ENCODE peak calls at places on chromosomes 5 and 9, in five cellular contexts. G is HEK293T, N is right cardiac atrium, M is hypothalamus, I is tibial nerve. X is an unnamed sample.

GRCh38 chr9:92392690-92393089 is 11.7 kb downstream of the OGN start:
- DNase-seq in G (no peak), N (no peak), M (no peak), I (no peak), X (no peak)

GRCh38 chr5:135324897-135325650 is 74.0 kb downstream of the MACROH2A1 start:
- DNase-seq in G (no peak), N (no peak), M (no peak), I (no peak), X (no peak)

GRCh38 chr5:135493406-135494180 is 41.4 kb upstream of the TIFAB start:
- DNase-seq in G (no peak), N (no peak), M (no peak), I (no peak), X (no peak)

GRCh38 chr9:69157751-69158466 is 16.2 kb upstream of the TJP2 start:
- DNase-seq in G (no peak), N (no peak), M (no peak), I (no peak), X (no peak)

GRCh38 chr9:91028166-91028827 is 226.7 kb downstream of the SYK start:
- DNase-seq in G (no peak), N (no peak), M (no peak), I (no peak), X (no peak)

GRCh38 chr9:16515207-16515606 is 355.3 kb downstream of the BNC2 start:
- DNase-seq in G (no peak), N (no peak), M (no peak), I (no peak), X (no peak)

GRCh38 chr9:126347093-126347492 is 20.5 kb downstream of the MVB12B start:
- DNase-seq in G (no peak), N (no peak), M (no peak), I (no peak), X (no peak)

GRCh38 chr5:1783214-1783551 is 16.5 kb downstream of the MRPL36 start:
- DNase-seq in G (no peak), N (peak; percentile 8), M (no peak), I (no peak), X (no peak)

GRCh38 chr5:172010278-172010677 is 3.8 kb upstream of the FBXW11 start:
- DNase-seq in G (no peak), N (no peak), M (no peak), I (no peak), X (no peak)

GRCh38 chr9:79617395-79617794 is 45.6 kb downstream of the TLE4 start:
- DNase-seq in G (no peak), N (peak; percentile 36), M (no peak), I (peak; percentile 12), X (no peak)

GRCh38 chr5:181060924-181061323 is 20.9 kb downstream of the BTNL9 start:
- DNase-seq in G (no peak), N (no peak), M (no peak), I (no peak), X (no peak)

GRCh38 chr5:178368716-178369300 is 136.2 kb upstream of the PHYKPL start:
- DNase-seq in G (no peak), N (no peak), M (no peak), I (no peak), X (no peak)

GRCh38 chr5:107957023-107957422 is 286.3 kb upstream of the EFNA5 start:
- DNase-seq in G (no peak), N (no peak), M (no peak), I (no peak), X (no peak)

GRCh38 chr5:14185336-14186131 is 42.4 kb downstream of the TRIO start:
- DNase-seq in G (no peak), N (no peak), M (no peak), I (no peak), X (no peak)

GRCh38 chr5:145943674-145944121 is 7.3 kb downstream of the SH3RF2 start:
- DNase-seq in G (no peak), N (peak; percentile 15), M (no peak), I (no peak), X (no peak)

GRCh38 chr5:129541648-129542251 is 81.7 kb downstream of the ADAMTS19 start:
- DNase-seq in G (peak; percentile 28), N (no peak), M (no peak), I (no peak), X (peak; percentile 3)

GRCh38 chr5:66417681-66418248 is 178.4 kb upstream of the MAST4 start:
- DNase-seq in G (no peak), N (no peak), M (no peak), I (no peak), X (no peak)

X was measured in CMK.